ENCODE peak calls at places on chromosomes 11 and 22, in nine cellular contexts. V is foreskin fibroblast, H is A172, K is lower leg skin, E is fibroblast of the aortic adventitia, J is fibroblast of gingiva, N is T1000, T is bronchial epithelial cell, Z is transverse colon. C is an unnamed sample.

GRCh38 chr22:26901228-26901816 is 243.9 kb downstream of the MIAT start:
- DNase-seq in T (no peak), J (no peak), H (no peak), N (no peak), V (no peak), K (no peak), E (no peak), Z (no peak), C (no peak)

GRCh38 chr11:45180158-45180887 is 33.9 kb downstream of the PRDM11 start:
- DNase-seq in H (peak), J (no peak), T (peak), E (no peak), V (peak), K (peak), Z (peak), N (peak), C (peak)

GRCh38 chr11:69335010-69335409 is 41.1 kb downstream of the MYEOV start:
- DNase-seq in Z (no peak), E (no peak), T (no peak), N (no peak), H (no peak), V (no peak), J (no peak), K (peak), C (no peak)

GRCh38 chr11:72239296-72239848 is 4.6 kb downstream of the PHOX2A start:
- DNase-seq in E (peak), T (no peak), K (peak), N (no peak), V (peak), Z (peak), H (no peak), J (peak), C (peak)

GRCh38 chr11:43508511-43508918 is 149.8 kb downstream of the TTC17 start:
- DNase-seq in E (peak), T (peak), H (peak), N (no peak), Z (peak), K (no peak), J (peak), V (peak), C (no peak)

GRCh38 chr22:46453006-46453828 is 84.2 kb downstream of the CELSR1 start:
- DNase-seq in Z (no peak), H (peak), T (peak), J (no peak), V (no peak), E (peak), K (no peak), N (no peak), C (no peak)

GRCh38 chr11:94171693-94172440 is 43.2 kb downstream of the PANX1 start:
- DNase-seq in E (peak), H (no peak), N (no peak), J (peak), Z (peak), T (no peak), K (no peak), V (peak), C (peak)

GRCh38 chr11:125263268-125263790 is 98.8 kb downstream of the PKNOX2 start:
- DNase-seq in E (peak), Z (peak), K (no peak), V (peak), N (peak), H (peak), J (peak), T (no peak), C (peak)

GRCh38 chr11:748007-748359 is 719 bp downstream of the TALDO1 start:
- DNase-seq in H (peak), N (no peak), E (peak), J (peak), V (peak), K (no peak), T (no peak), Z (peak), C (peak)

GRCh38 chr22:33350961-33351360 is 292.8 kb upstream of the SYN3 start:
- DNase-seq in E (no peak), H (no peak), V (no peak), Z (no peak), J (no peak), T (peak), N (no peak), K (no peak), C (no peak)

GRCh38 chr11:19934828-19935259 is 222.2 kb downstream of the NAV2 start:
- DNase-seq in N (peak), V (peak), T (peak), K (no peak), H (peak), E (peak), J (peak), Z (no peak), C (no peak)

GRCh38 chr22:31906569-31906968 is 37.8 kb upstream of the YWHAH start:
- DNase-seq in H (no peak), J (no peak), K (no peak), N (no peak), T (no peak), Z (no peak), V (no peak), E (no peak), C (no peak)

GRCh38 chr22:49417833-49418232 is 409.8 kb downstream of the BRD1 start:
- DNase-seq in H (no peak), J (no peak), V (no peak), N (no peak), Z (no peak), K (peak), T (no peak), E (no peak), C (no peak)

GRCh38 chr11:61482513-61482912 is 26.0 kb upstream of the LRRC10B start:
- DNase-seq in N (no peak), V (peak), Z (no peak), K (no peak), J (no peak), E (no peak), H (no peak), T (no peak), C (no peak)

GRCh38 chr22:38469306-38469781 is 1.4 kb downstream of the KDELR3 start:
- DNase-seq in J (no peak), H (no peak), N (no peak), T (no peak), V (no peak), K (peak), E (no peak), Z (no peak), C (no peak)

GRCh38 chr22:42734406-42734805 is 13.7 kb upstream of the A4GALT start:
- DNase-seq in V (no peak), T (no peak), J (no peak), K (no peak), N (no peak), E (no peak), Z (no peak), H (no peak), C (no peak)